ENCODE peak calls at places on chromosomes 12 and 14, in ten cellular contexts. J is CD8-positive, alpha-beta T cell; E is fibroblast of lung; I is mesothelial cell of epicardium; Z is GM20000; B is heart right ventricle; A is astrocyte; S is AG09309; H is GM12865; F is ascending aorta. M is an unnamed sample.

GRCh38 chr14:58899317-58899713 is 261.6 kb downstream of the DACT1 start:
- DNase-seq in H (no peak), E (peak), I (no peak), S (peak), A (peak), J (no peak), Z (no peak), B (no peak), F (no peak), M (no peak)

GRCh38 chr14:100065942-100066574 is 836 bp downstream of the EVL start:
- DNase-seq in J (peak), A (no peak), Z (peak), I (no peak), S (peak), F (no peak), H (peak), B (no peak), E (no peak), M (no peak)

GRCh38 chr14:59294662-59294992 is 106.2 kb downstream of the DAAM1 start:
- DNase-seq in S (peak), A (peak), H (no peak), B (no peak), I (no peak), F (no peak), J (no peak), E (peak), Z (no peak), M (no peak)

GRCh38 chr12:3313066-3313465 is 177.9 kb upstream of the PRMT8 start:
- DNase-seq in I (no peak), J (no peak), S (peak), B (no peak), A (peak), F (no peak), E (peak), Z (no peak), H (no peak), M (no peak)

GRCh38 chr14:71103662-71104484 is 196.6 kb downstream of the PCNX1 start:
- DNase-seq in B (no peak), H (peak), S (no peak), F (no peak), Z (peak), I (no peak), E (peak), J (no peak), A (peak), M (no peak)

GRCh38 chr14:98114122-98114895 is 1157.7 kb downstream of the BCL11B start:
- DNase-seq in B (no peak), H (no peak), F (no peak), E (no peak), S (no peak), Z (no peak), J (no peak), A (peak), I (no peak), M (no peak)

GRCh38 chr12:113298861-113299545 is 35.9 kb downstream of the SLC8B1 start:
- DNase-seq in B (peak), A (peak), I (no peak), E (no peak), F (peak), J (no peak), S (no peak), H (no peak), Z (no peak), M (no peak)

GRCh38 chr12:5430639-5431603 is 987 bp upstream of the NTF3 start:
- DNase-seq in B (no peak), A (no peak), E (no peak), H (no peak), I (no peak), J (no peak), F (no peak), S (no peak), Z (no peak), M (no peak)

GRCh38 chr12:27618836-27619235 is 77.4 kb upstream of the REP15 start:
- DNase-seq in B (no peak), F (no peak), A (peak), J (no peak), Z (no peak), S (no peak), H (no peak), E (no peak), I (no peak), M (no peak)

GRCh38 chr12:130828895-130829294 is 10.2 kb downstream of the STX2 start:
- DNase-seq in S (no peak), H (no peak), J (no peak), I (no peak), E (no peak), B (no peak), Z (no peak), F (peak), A (no peak), M (no peak)

GRCh38 chr12:111598637-111599458 is at the start of gene ATXN2:
- DNase-seq in E (peak), B (peak), H (no peak), J (peak), S (no peak), Z (peak), I (peak), A (no peak), F (peak), M (peak)

GRCh38 chr14:56860441-56860840 is 50.2 kb upstream of the OTX2 start:
- DNase-seq in E (no peak), A (no peak), S (no peak), F (no peak), J (no peak), B (no peak), Z (no peak), I (no peak), H (no peak), M (no peak)

GRCh38 chr12:131948166-131948712 is 1.5 kb upstream of the EP400 start:
- DNase-seq in J (no peak), F (no peak), Z (no peak), S (no peak), E (no peak), A (no peak), I (no peak), B (no peak), H (no peak), M (no peak)

GRCh38 chr14:54579606-54580005 is 12.7 kb downstream of the SAMD4A start:
- DNase-seq in S (no peak), I (no peak), J (no peak), B (no peak), F (no peak), E (no peak), H (no peak), Z (no peak), A (peak), M (no peak)

GRCh38 chr14:64779472-64779871 is 75.2 kb downstream of the PLEKHG3 start:
- DNase-seq in F (no peak), A (no peak), J (no peak), S (no peak), I (no peak), B (peak), H (no peak), E (no peak), Z (no peak), M (no peak)

GRCh38 chr14:100749967-100750597 is 23.4 kb downstream of the DLK1 start:
- DNase-seq in S (no peak), J (no peak), A (no peak), I (no peak), B (no peak), H (no peak), F (peak), E (no peak), Z (no peak), M (no peak)

GRCh38 chr12:6961695-6962284 is 8.7 kb downstream of the PHB2 start:
- DNase-seq in E (peak), J (no peak), Z (peak), A (peak), H (peak), F (peak), S (no peak), I (no peak), B (peak), M (peak)

GRCh38 chr12:24820872-24821271 is 128.0 kb downstream of the BCAT1 start:
- DNase-seq in E (peak), F (no peak), I (no peak), H (no peak), Z (no peak), J (no peak), S (no peak), B (no peak), A (peak), M (no peak)

GRCh38 chr14:64848239-64848638 is 31.5 kb downstream of the SPTB start:
- DNase-seq in B (no peak), F (no peak), J (no peak), H (peak), S (no peak), I (no peak), Z (peak), A (no peak), E (no peak), M (no peak)

GRCh38 chr14:38174721-38175120 is 33.0 kb upstream of the SSTR1 start:
- DNase-seq in I (no peak), A (no peak), Z (no peak), S (no peak), B (no peak), H (no peak), E (no peak), J (no peak), F (no peak), M (no peak)

GRCh38 chr14:103143535-103143934 is 20.3 kb downstream of the TNFAIP2 start:
- DNase-seq in S (no peak), F (no peak), Z (no peak), A (no peak), H (no peak), J (no peak), I (no peak), E (peak), B (no peak), M (no peak)

GRCh38 chr12:77847060-77847541 is 16.4 kb downstream of the NAV3 start:
- DNase-seq in J (no peak), S (no peak), H (peak), A (peak), Z (peak), E (no peak), B (no peak), F (no peak), I (no peak), M (no peak)

GRCh38 chr12:108803428-108804105 is 53.8 kb downstream of the SSH1 start:
- DNase-seq in F (peak), I (no peak), S (peak), Z (peak), E (peak), J (peak), H (peak), B (no peak), A (peak), M (peak)
- TF ChIP-seq CTCF in F (peak), I (peak), S (peak), Z (peak), E (peak), J (peak), H (peak), B (peak), A (peak), M (peak)

GRCh38 chr12:38911611-38912010 is 6.2 kb upstream of the CPNE8 start:
- DNase-seq in F (no peak), A (no peak), Z (peak), I (no peak), H (no peak), B (no peak), S (no peak), E (no peak), J (no peak), M (no peak)
- TF ChIP-seq CTCF in F (no peak), A (no peak), Z (no peak), I (no peak), H (peak), B (peak), S (peak), E (no peak), J (no peak), M (no peak)

GRCh38 chr12:10363922-10364838 is 25.7 kb downstream of the KLRK1 start:
- DNase-seq in E (peak), B (peak), J (no peak), A (peak), I (no peak), H (peak), F (no peak), Z (peak), S (no peak), M (no peak)

GRCh38 chr12:10365716-10366433 is 24.0 kb downstream of the KLRK1 start:
- DNase-seq in B (no peak), I (no peak), F (no peak), E (peak), H (no peak), A (peak), Z (no peak), J (no peak), S (no peak), M (no peak)

GRCh38 chr12:10364839-10365681 is 24.8 kb downstream of the KLRK1 start:
- DNase-seq in B (peak), I (no peak), S (peak), H (peak), J (peak), F (peak), A (peak), Z (peak), E (peak), M (no peak)

GRCh38 chr12:10368206-10369171 is 21.4 kb downstream of the KLRK1 start:
- DNase-seq in B (peak), I (no peak), J (no peak), S (no peak), E (no peak), H (no peak), A (no peak), F (no peak), Z (no peak), M (no peak)

DNA sequence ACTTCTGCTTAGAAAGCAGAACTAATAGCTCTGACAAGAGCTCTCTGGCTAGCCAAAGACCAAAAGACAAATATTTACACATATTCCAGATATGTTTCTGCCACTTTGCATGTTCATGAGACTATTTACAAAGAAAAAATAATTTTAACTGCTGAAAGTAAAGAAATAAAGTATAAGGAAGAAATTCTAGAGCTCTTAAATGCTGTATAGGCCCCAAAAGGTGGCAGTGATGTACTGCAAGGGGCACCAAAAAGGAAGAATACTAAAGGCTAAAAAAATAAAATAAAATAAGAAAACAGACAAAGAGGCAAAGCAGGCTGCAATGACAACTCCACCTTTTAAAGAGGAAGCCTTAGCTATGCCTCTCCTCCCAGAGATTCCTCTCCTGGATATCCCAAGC is 23.0 kb downstream of the KLRK1 start:
- DNase-seq in Z (no peak), S (no peak), J (no peak), B (no peak), H (no peak), I (no peak), F (no peak), E (peak), A (no peak), M (no peak)
- TF ChIP-seq CTCF in Z (no peak), S (peak), J (peak), B (no peak), H (peak), I (no peak), F (no peak), E (no peak), A (peak), M (no peak)

GRCh38 chr12:86914716-86915115 is 658.5 kb upstream of the MGAT4C start:
- DNase-seq in J (no peak), A (peak), F (no peak), E (peak), H (no peak), S (no peak), B (no peak), I (no peak), Z (peak), M (peak)
- TF ChIP-seq CTCF in J (no peak), A (peak), F (no peak), E (peak), H (no peak), S (peak), B (peak), I (peak), Z (no peak), M (peak)

GRCh38 chr12:11875414-11875935 is 195.3 kb upstream of the BCL2L14 start:
- DNase-seq in F (no peak), I (no peak), E (peak), S (no peak), B (no peak), J (no peak), A (no peak), H (peak), Z (no peak), M (no peak)
- TF ChIP-seq CTCF in F (no peak), I (no peak), E (no peak), S (no peak), B (no peak), J (no peak), A (no peak), H (no peak), Z (no peak), M (no peak)

DNA sequence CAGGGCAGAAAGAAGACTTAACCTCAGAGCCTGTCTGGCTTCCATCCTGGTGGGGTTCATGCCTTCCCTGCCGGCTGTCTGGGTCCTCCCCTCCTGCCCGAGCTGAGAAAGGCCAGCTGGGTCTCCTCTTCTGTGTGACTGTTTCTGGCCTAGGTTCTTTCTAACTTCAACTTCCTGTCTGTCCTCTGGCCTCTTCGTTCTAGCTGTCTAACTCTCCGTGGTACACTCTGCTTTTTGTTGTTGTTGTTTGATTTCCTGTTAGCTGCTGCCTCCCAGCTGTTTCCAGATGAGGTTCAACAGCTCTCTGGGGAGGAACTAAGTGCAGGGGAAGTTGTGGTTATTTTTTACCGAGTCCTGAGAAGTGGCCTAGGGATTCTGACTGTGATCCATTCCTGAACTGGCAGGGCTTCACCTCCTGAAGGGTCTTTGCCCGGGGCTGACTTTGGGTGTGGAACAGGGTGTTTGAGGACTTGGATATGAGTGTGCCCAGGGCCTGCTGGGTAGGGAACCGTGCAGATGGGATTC is 3.2 kb downstream of the MLXIP start:
- DNase-seq in J (no peak), Z (peak), A (no peak), B (peak), H (peak), I (no peak), E (peak), S (no peak), F (no peak), M (no peak)
- TF ChIP-seq CTCF in J (no peak), Z (no peak), A (no peak), B (no peak), H (no peak), I (no peak), E (no peak), S (no peak), F (no peak), M (no peak)

GRCh38 chr14:67285876-67286452 is 44.7 kb downstream of the PALS1 start:
- DNase-seq in S (peak), E (peak), A (peak), F (no peak), I (no peak), B (no peak), H (peak), Z (peak), J (no peak), M (no peak)
- TF ChIP-seq CTCF in S (no peak), E (no peak), A (peak), F (peak), I (peak), B (peak), H (peak), Z (no peak), J (peak), M (peak)

GRCh38 chr12:109583733-109584132 is 10.1 kb downstream of the MVK start:
- DNase-seq in B (no peak), I (no peak), J (no peak), H (no peak), F (no peak), E (no peak), Z (no peak), A (no peak), S (no peak), M (no peak)

GRCh38 chr12:109581334-109581691 is 7.7 kb downstream of the MVK start:
- DNase-seq in S (no peak), H (no peak), Z (no peak), J (no peak), I (no peak), A (no peak), B (no peak), E (no peak), F (no peak), M (no peak)

GRCh38 chr12:109581856-109582255 is 8.3 kb downstream of the MVK start:
- DNase-seq in A (peak), B (no peak), E (peak), H (no peak), J (no peak), I (no peak), F (no peak), S (no peak), Z (no peak), M (no peak)

GRCh38 chr12:109580684-109581333 is 7.2 kb downstream of the MVK start:
- DNase-seq in I (no peak), H (no peak), J (no peak), E (no peak), Z (no peak), B (no peak), S (no peak), F (no peak), A (no peak), M (no peak)

DNA sequence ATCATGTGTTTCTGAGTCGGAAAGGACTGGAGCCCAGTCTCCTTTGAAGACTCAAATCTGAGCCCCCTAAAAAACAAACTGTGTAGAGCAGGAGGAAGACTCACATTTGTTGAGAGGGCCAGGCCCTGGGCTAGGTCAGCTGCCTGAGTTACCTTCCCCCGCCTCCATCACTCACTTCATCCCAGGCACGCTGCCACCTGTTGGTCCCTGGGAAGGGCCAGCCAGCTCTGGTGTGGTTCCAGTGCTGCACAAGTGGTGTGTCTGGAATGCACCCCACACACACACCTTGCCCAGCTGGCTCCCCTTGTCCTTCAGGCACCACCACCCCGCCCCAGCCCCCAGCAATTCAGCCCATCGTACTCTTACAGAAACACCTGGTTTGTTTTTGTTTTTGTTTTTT is 9.0 kb downstream of the MVK start:
- DNase-seq in S (no peak), I (no peak), Z (no peak), B (peak), F (no peak), J (no peak), E (no peak), H (no peak), A (no peak), M (no peak)
- TF ChIP-seq CTCF in S (no peak), I (no peak), Z (no peak), B (no peak), F (no peak), J (no peak), E (no peak), H (no peak), A (no peak), M (no peak)

M was measured in neural crest cell.